ENCODE peak calls at places on chromosome 13, in ten cellular contexts. A is Peyer's patch; S is cardiac muscle cell; Q is aorta; L is CD8-positive, alpha-beta T cell; N is GM23248; I is heart left ventricle; V is A549; X is ovary; P is breast epithelium. C is an unnamed sample. For H3K4me1, the result is how much of the 10 kb centered on the place peaks cover.

GRCh38 chr13:29182216-29182615 is 362.1 kb downstream of the MTUS2 start:
- DNase-seq in A (no peak), S (no peak), Q (no peak), L (no peak), N (no peak), I (no peak), V (no peak), X (no peak), P (no peak), C (no peak)

GRCh38 chr13:75263741-75264407 is 218.1 kb downstream of the TBC1D4 start:
- DNase-seq in A (no peak), S (peak), Q (no peak), L (no peak), N (peak), I (no peak), V (no peak), X (no peak), P (no peak), C (no peak)

GRCh38 chr13:73913043-73913740 is 221.0 kb downstream of the KLF12 start:
- DNase-seq in A (no peak), S (peak), Q (no peak), L (no peak), N (peak), I (no peak), V (no peak), X (no peak), P (no peak), C (no peak)

GRCh38 chr13:95713651-95714050 is 36.7 kb downstream of the DNAJC3 start:
- DNase-seq in A (no peak), S (no peak), Q (no peak), L (no peak), N (peak), I (no peak), V (no peak), X (no peak), P (no peak), C (no peak)

GRCh38 chr13:76723551-76724232 is 162.5 kb downstream of the KCTD12 start:
- DNase-seq in A (no peak), S (peak), Q (peak), L (peak), N (peak), I (peak), V (no peak), X (no peak), P (no peak), C (no peak)

GRCh38 chr13:112072531-112073244 is 5.7 kb downstream of the SOX1 start:
- DNase-seq in A (no peak), S (no peak), Q (no peak), L (no peak), N (no peak), I (no peak), V (no peak), X (no peak), P (no peak), C (peak)

GRCh38 chr13:110308377-110309158 is 1.5 kb downstream of the COL4A2 start:
- DNase-seq in A (no peak), S (peak), Q (no peak), L (no peak), N (peak), I (peak), V (peak), X (peak), P (no peak), C (no peak)

GRCh38 chr13:77620138-77620537 is 77.3 kb upstream of the SLAIN1 start:
- DNase-seq in A (no peak), S (no peak), Q (no peak), L (no peak), N (no peak), I (no peak), V (no peak), X (no peak), P (no peak), C (no peak)

GRCh38 chr13:84574851-84575250 is 692.6 kb upstream of the SLITRK1 start:
- DNase-seq in A (no peak), S (peak), Q (no peak), L (no peak), N (peak), I (no peak), V (peak), X (no peak), P (no peak), C (no peak)

GRCh38 chr13:100409132-100409531 is 179.5 kb downstream of the GGACT start:
- DNase-seq in A (no peak), S (peak), Q (no peak), L (no peak), N (peak), I (no peak), V (peak), X (no peak), P (no peak), C (no peak)

GRCh38 chr13:98977568-98978270 is at the start of gene DOCK9:
- DNase-seq in A (no peak), S (peak), Q (peak), L (no peak), N (peak), I (peak), V (no peak), X (peak), P (peak), C (peak)

GRCh38 chr13:41613471-41613870 is 156.1 kb downstream of the RGCC start:
- DNase-seq in A (no peak), S (no peak), Q (no peak), L (no peak), N (no peak), I (no peak), V (no peak), X (no peak), P (no peak), C (no peak)

GRCh38 chr13:61255035-61255796 is 160.4 kb downstream of the PCDH20 start:
- DNase-seq in A (no peak), S (peak), Q (no peak), L (no peak), N (no peak), I (no peak), V (peak), X (no peak), P (no peak), C (no peak)

GRCh38 chr13:74557870-74558269 is 423.7 kb upstream of the KLF12 start:
- DNase-seq in A (no peak), S (no peak), Q (no peak), L (no peak), N (no peak), I (no peak), V (no peak), X (no peak), P (no peak), C (no peak)

GRCh38 chr13:30123575-30123974 is 183.8 kb downstream of the KATNAL1 start:
- DNase-seq in A (no peak), S (no peak), Q (no peak), L (no peak), N (no peak), I (no peak), V (no peak), X (no peak), P (no peak), C (no peak)

GRCh38 chr13:96011291-96011875 is 41.8 kb downstream of the UGGT2 start:
- DNase-seq in A (no peak), S (peak), Q (no peak), L (no peak), N (peak), I (no peak), V (no peak), X (no peak), P (no peak), C (no peak)

GRCh38 chr13:43127827-43128226 is 104.4 kb downstream of the DNAJC15 start:
- DNase-seq in A (no peak), S (no peak), Q (no peak), L (no peak), N (no peak), I (peak), V (no peak), X (no peak), P (no peak), C (no peak)

DNA sequence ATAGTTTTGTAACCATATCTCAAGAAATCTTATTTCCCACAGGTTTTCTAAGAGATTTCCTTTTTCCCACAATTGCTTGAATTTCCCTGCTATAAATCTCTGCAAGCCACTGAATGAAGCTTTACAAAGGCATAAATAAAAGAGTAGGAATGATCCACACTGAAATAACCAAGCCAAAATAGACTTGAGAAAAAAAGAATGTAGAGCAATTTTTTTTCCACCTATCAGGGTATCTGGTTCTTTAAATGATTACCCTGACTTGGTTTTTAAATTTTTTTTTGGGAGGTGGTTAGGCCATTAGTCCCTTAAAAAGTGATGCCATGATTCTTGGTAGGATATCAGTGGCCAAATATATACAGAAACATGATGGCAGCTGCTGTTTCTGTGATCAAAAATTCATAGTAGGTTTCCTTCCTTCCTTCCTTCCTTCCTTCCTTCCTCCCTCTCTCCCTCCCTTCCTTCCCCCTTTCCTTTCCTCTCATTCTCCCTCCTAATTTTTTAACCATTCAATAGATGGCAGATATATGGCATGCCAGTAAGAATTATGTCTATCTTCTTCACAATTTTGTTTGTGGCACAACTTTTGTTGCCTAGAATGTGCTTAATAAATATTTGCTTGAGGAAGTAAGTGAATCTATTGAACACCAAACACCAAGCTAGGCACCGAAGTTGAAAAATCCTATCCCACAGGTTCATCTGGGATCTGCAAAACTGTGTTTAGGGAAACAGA is 233.7 kb downstream of the LHFPL6 start:
- DNase-seq in A (no peak), S (no peak), Q (no peak), L (no peak), N (no peak), I (no peak), V (no peak), X (no peak), P (no peak), C (no peak)
- H3K4me1 ChIP-seq in A (under half), S (under half), Q (under half), L (under half), N (under half), I (under half), V (under half), X (under half), P (under half), C (under half)

GRCh38 chr13:113365551-113365971 is 1.6 kb upstream of the GRTP1 start:
- DNase-seq in A (no peak), S (no peak), Q (no peak), L (no peak), N (no peak), I (no peak), V (no peak), X (no peak), P (no peak), C (no peak)

GRCh38 chr13:113369189-113369588 is 5.3 kb upstream of the GRTP1 start:
- DNase-seq in A (no peak), S (no peak), Q (no peak), L (no peak), N (no peak), I (no peak), V (no peak), X (no peak), P (no peak), C (no peak)

GRCh38 chr13:113366031-113366588 is 2.2 kb upstream of the GRTP1 start:
- DNase-seq in A (no peak), S (peak), Q (no peak), L (no peak), N (peak), I (no peak), V (no peak), X (peak), P (no peak), C (no peak)

GRCh38 chr13:113367771-113368170 is 3.8 kb upstream of the GRTP1 start:
- DNase-seq in A (no peak), S (no peak), Q (no peak), L (no peak), N (no peak), I (no peak), V (no peak), X (no peak), P (no peak), C (no peak)

GRCh38 chr13:113367020-113367560 is 3.2 kb upstream of the GRTP1 start:
- DNase-seq in A (no peak), S (no peak), Q (no peak), L (no peak), N (no peak), I (no peak), V (no peak), X (no peak), P (no peak), C (no peak)
- H3K4me1 ChIP-seq in A (under half), S (under half), Q (under half), L (under half), N (under half), I (under half), V (under half), X (under half), P (under half), C (under half)

GRCh38 chr13:46656786-46657185 is 103.8 kb downstream of the LRCH1 start:
- DNase-seq in A (no peak), S (no peak), Q (no peak), L (no peak), N (no peak), I (no peak), V (no peak), X (no peak), P (no peak), C (no peak)
- H3K4me1 ChIP-seq in A (under half), S (under half), Q (under half), L (under half), N (under half), I (under half), V (half or more), X (under half), P (under half), C (under half)

DNA sequence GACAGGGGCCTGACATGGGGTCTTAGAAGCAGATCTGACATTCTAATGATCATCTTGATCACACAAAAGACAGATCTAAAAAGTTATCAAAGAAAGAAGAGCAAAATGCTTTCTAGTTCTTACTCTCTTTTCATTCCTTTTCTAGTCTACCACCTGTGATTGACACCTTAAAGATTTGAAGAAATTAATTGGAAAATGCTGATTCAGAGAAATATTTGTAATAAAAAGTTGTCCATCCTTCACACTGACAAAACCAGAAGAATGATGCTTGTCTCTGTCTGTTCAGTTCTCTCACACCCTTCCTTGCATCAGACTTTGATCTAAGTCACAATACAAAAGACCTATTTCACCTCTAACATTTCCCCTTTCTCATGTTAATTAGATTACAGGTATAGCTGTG is 182.4 kb downstream of the RAP2A start:
- DNase-seq in A (no peak), S (no peak), Q (no peak), L (no peak), N (no peak), I (no peak), V (no peak), X (no peak), P (no peak), C (no peak)
- H3K4me1 ChIP-seq in A (under half), S (under half), Q (under half), L (under half), N (under half), I (under half), V (under half), X (under half), P (under half), C (under half)

C was measured in left lung.